ENCODE peak calls at places on chromosome 10, in seven cellular contexts. B is epithelial cell of esophagus, D is astrocyte, P is AG04449, J is A549, K is pancreas, O is cardiac fibroblast. C is an unnamed sample.
A peak's percentile ranks its signal among the peaks of the same experiment; 100 is the strongest.

GRCh38 chr10:71391701-71392100 is 5.0 kb upstream of the CDH23 start:
- DNase-seq in J (no peak), P (no peak), B (no peak), D (no peak), O (no peak), K (no peak), C (no peak)

GRCh38 chr10:11035318-11035920 is 17.7 kb downstream of the CELF2 start:
- DNase-seq in B (peak; percentile 87), D (peak; percentile 80), P (no peak), J (no peak), O (peak; percentile 85), K (no peak), C (peak; percentile 8)

GRCh38 chr10:16893664-16894063 is 76.4 kb upstream of the RSU1 start:
- DNase-seq in K (no peak), P (no peak), O (no peak), J (no peak), D (no peak), B (peak; percentile 47), C (no peak)

GRCh38 chr10:78185693-78186055 is 152.0 kb downstream of the RPS24 start:
- DNase-seq in K (no peak), O (no peak), B (no peak), J (no peak), P (no peak), D (no peak), C (no peak)

GRCh38 chr10:5888843-5889623 is 660 bp downstream of the ANKRD16 start:
- DNase-seq in D (peak; percentile 21), K (peak; percentile 56), B (peak; percentile 29), J (no peak), P (no peak), O (peak; percentile 10), C (no peak)

GRCh38 chr10:33234779-33235178 is 99.7 kb downstream of the NRP1 start:
- DNase-seq in O (peak; percentile 45), D (peak; percentile 69), K (no peak), B (no peak), J (no peak), P (no peak), C (no peak)

GRCh38 chr10:65719790-65720189 is 1206.0 kb upstream of the LRRTM3 start:
- DNase-seq in B (no peak), P (no peak), J (no peak), K (no peak), D (no peak), O (no peak), C (no peak)

GRCh38 chr10:31395695-31396094 is 76.7 kb downstream of the ZEB1 start:
- DNase-seq in O (peak; percentile 25), P (no peak), B (no peak), K (no peak), J (no peak), D (no peak), C (no peak)

GRCh38 chr10:107529350-107529749 is 364.8 kb upstream of the SORCS1 start:
- DNase-seq in O (no peak), D (no peak), K (no peak), B (no peak), P (no peak), J (no peak), C (no peak)

GRCh38 chr10:79063661-79064490 is 4.9 kb upstream of the ZMIZ1 start:
- DNase-seq in J (no peak), D (no peak), K (no peak), P (no peak), B (no peak), O (no peak), C (no peak)

GRCh38 chr10:129694633-129695356 is 227.8 kb downstream of the MGMT start:
- DNase-seq in P (no peak), D (no peak), K (no peak), B (no peak), J (no peak), O (no peak), C (no peak)

GRCh38 chr10:74983383-74983782 is 128.1 kb upstream of the SAMD8 start:
- DNase-seq in P (no peak), K (no peak), J (no peak), O (no peak), D (no peak), B (peak; percentile 6), C (no peak)

GRCh38 chr10:95236068-95236903 is 42.2 kb downstream of the ACSM6 start:
- DNase-seq in D (peak; percentile 85), K (no peak), J (no peak), O (peak; percentile 66), P (no peak), B (peak; percentile 63), C (peak; percentile 71)

GRCh38 chr10:101602767-101603398 is 14.8 kb downstream of the DPCD start:
- DNase-seq in J (peak; percentile 86), O (peak; percentile 80), B (peak; percentile 64), K (peak; percentile 65), P (no peak), D (peak; percentile 23), C (peak; percentile 7)

GRCh38 chr10:124724279-124725027 is 19.7 kb downstream of the FAM53B start:
- DNase-seq in K (peak; percentile 41), O (no peak), P (no peak), B (no peak), D (no peak), J (no peak), C (no peak)

GRCh38 chr10:100085596-100085995 is 3.9 kb upstream of the CPN1 start:
- DNase-seq in P (no peak), O (no peak), B (no peak), K (no peak), J (no peak), D (no peak), C (no peak)

GRCh38 chr10:88931548-88931947 is 21.0 kb downstream of the ACTA2 start:
- DNase-seq in K (no peak), P (no peak), O (peak; percentile 28), J (no peak), B (no peak), D (peak; percentile 16), C (no peak)

GRCh38 chr10:88938039-88938438 is 14.5 kb downstream of the ACTA2 start:
- DNase-seq in B (no peak), O (no peak), D (no peak), J (no peak), K (no peak), P (no peak), C (no peak)

GRCh38 chr10:88933584-88933983 is 19.0 kb downstream of the ACTA2 start:
- DNase-seq in K (no peak), P (no peak), D (no peak), B (no peak), J (no peak), O (no peak), C (no peak)

GRCh38 chr10:88932539-88933256 is 19.9 kb downstream of the ACTA2 start:
- DNase-seq in J (peak; percentile 54), K (peak; percentile 48), O (peak; percentile 87), B (peak; percentile 91), P (peak; percentile 67), D (peak; percentile 70), C (peak; percentile 77)

DNA sequence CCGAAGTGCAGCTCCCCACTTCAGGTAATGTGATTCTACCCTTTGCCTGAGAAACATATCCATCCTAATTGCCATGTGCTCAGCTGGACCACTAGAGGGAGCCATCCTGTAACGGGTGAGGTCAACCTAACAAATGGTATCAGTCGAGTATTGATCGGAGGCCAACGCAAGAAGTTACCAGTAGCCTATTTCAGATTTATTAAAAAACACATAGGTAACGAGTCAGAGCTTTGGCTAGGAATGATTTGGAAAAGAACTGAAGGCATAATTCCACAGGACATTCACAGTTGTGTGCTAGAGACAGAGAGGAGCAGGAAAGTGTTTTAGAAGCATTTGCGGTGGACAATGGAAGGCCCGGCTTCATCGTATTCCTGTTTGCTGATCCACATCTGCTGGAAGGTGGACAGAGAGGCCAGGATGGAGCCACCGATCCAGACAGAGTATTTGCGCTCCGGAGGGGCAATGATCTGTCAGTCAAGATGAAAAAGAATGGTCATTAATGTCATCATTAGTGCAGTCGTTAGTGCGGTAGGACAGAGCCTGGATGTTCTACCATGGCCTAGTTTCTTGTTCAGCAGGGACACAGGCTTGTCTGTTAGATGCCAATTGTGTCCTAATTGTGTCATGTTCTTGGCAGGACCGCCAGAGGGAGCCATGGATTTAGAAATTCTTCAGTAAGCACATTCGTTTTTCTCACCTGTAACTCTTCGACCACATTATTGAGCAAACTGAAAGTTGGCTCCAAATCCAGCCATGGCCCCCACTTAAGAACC is 17.5 kb downstream of the ACTA2 start:
- DNase-seq in J (peak; percentile 59), B (peak; percentile 89), P (no peak), O (peak; percentile 92), K (peak; percentile 76), D (peak; percentile 62), C (peak; percentile 59)
- H3K4me3 ChIP-seq in J (peak overlapping the region; percentile 10), B (no peak overlapping the region), P (no peak overlapping the region), O (no peak overlapping the region), K (no peak overlapping the region), D (no peak overlapping the region), C (no peak overlapping the region)

DNA sequence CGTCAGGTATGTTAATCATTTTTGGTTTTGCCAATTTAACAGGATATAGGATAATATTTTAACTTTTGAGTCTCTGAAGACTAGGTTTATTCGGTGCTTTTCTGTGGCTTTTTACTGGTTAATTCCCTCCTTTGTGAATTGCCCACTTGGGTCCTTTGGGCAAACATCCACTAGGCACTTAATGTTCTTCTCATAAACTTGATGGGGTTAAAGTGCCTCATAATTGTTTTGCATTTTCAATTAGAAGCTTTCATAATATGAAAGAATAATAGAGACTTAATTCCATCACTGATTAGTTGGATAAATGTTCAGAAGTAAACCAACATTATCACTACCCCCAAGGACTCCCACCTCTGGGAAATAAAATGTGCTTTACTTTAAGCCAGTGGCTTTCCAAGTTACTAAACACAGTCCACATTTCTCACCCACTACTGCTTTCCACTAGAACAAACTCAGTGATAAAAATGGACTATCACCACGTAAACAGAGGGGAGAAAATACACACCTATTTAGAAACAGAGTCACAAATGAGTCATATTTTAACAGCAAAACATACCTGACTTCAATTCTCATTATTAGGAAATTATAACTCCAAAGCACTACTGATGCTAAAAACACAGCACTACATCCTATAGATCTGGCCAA is 41.4 kb downstream of the PARD3 start:
- DNase-seq in O (no peak), P (no peak), B (no peak), K (no peak), J (no peak), D (no peak), C (no peak)
- TF ChIP-seq CTCF in O (no peak), P (no peak), B (no peak), K (no peak), J (no peak), D (no peak), C (no peak)

GRCh38 chr10:1026578-1026977 is 919 bp upstream of the IDI2 start:
- DNase-seq in K (no peak), B (no peak), J (no peak), P (no peak), D (no peak), O (no peak), C (no peak)
- H3K4me3 ChIP-seq in K (no peak overlapping the region), B (no peak overlapping the region), J (no peak overlapping the region), P (no peak overlapping the region), D (no peak overlapping the region), O (no peak overlapping the region), C (no peak overlapping the region)

DNA sequence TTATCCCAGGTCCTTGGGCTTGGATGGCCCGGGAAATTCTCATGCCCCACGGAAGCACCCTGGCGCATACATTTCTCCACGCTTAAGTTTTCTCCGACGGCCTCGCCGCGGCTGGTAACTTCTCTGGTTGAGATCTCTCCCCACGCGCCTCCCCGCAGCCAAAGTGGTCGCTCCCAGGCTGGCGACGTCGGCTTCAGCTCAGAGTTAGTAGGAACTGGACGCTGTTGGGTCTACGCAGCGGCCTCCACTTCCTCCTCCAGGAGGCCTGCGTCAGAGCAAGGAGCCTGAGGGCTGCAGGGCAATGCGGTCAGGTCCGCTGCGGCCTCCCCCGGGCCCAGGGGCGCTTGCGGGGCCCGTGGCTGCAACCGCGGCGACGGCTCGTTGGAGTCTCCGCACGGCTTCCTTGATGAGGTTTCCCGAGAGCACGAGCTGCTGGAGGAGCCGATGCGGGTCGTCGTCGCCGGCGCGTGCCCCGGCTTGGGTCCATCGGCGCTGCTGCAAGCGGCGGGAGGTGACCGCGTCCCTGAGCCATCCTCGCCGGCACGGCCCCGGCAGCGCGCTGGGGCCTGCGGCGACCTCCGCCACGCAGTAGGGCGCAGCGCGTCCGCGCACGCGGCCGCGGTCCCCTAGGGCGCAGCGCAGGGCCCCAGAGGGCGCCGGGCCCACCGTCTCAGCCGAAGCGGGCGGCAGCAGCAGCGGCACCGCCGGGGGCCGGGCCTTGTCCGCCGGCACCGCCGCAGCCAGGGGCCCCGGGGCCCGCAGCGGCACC is 744 bp downstream of the FRAT2 start:
- DNase-seq in O (peak; percentile 59), J (no peak), B (peak; percentile 54), K (peak; percentile 52), D (peak; percentile 35), P (no peak), C (no peak)
- TF ChIP-seq CTCF in O (no peak), J (no peak), B (no peak), K (no peak), D (no peak), P (no peak), C (no peak)